ENCODE peak calls at places on chromosomes 6 and 20, in seven cellular contexts. J is body of pancreas, O is heart left ventricle, U is ovary, V is thyroid gland, D is A549, S is breast epithelium. X is an unnamed sample.

GRCh38 chr20:37804584-37805566 is 98.1 kb upstream of the VSTM2L start:
- DNase-seq in O (no peak), D (no peak), S (no peak), V (peak; percentile 3), J (peak; percentile 21), U (no peak), X (no peak)

GRCh38 chr20:49792006-49792405 is 20.6 kb upstream of the SLC9A8 start:
- DNase-seq in U (no peak), D (no peak), V (no peak), S (no peak), J (no peak), O (no peak), X (no peak)

GRCh38 chr6:65595540-65595939 is 111.5 kb downstream of the EYS start:
- DNase-seq in V (no peak), U (no peak), J (no peak), D (no peak), O (no peak), S (no peak), X (no peak)

GRCh38 chr20:7692478-7692877 is 247.8 kb downstream of the HAO1 start:
- DNase-seq in S (no peak), U (no peak), V (no peak), D (no peak), J (no peak), O (no peak), X (no peak)

GRCh38 chr6:158161566-158162254 is 6.4 kb downstream of the SERAC1 start:
- DNase-seq in J (no peak), O (no peak), D (no peak), S (no peak), U (no peak), V (no peak), X (no peak)

GRCh38 chr6:11358904-11359840 is 126.7 kb upstream of the NEDD9 start:
- DNase-seq in J (no peak), V (no peak), U (no peak), O (no peak), D (no peak), S (no peak), X (no peak)

GRCh38 chr6:43253401-43253800 is 10.1 kb downstream of the TTBK1 start:
- DNase-seq in O (no peak), S (no peak), V (no peak), J (no peak), U (no peak), D (no peak), X (no peak)

GRCh38 chr20:52427960-52428359 is 236.4 kb upstream of the ZFP64 start:
- DNase-seq in O (no peak), U (no peak), S (no peak), V (no peak), D (no peak), J (no peak), X (no peak)

GRCh38 chr20:57502331-57502700 is 22.6 kb downstream of the CTCFL start:
- DNase-seq in O (no peak), U (no peak), J (no peak), D (no peak), V (no peak), S (no peak), X (no peak)

GRCh38 chr6:30067460-30068139 is 602 bp downstream of the PPP1R11 start:
- DNase-seq in U (no peak), D (peak; percentile 58), S (no peak), O (no peak), J (no peak), V (no peak), X (no peak)

GRCh38 chr20:50193169-50193850 is 2.7 kb downstream of the CEBPB start:
- DNase-seq in D (no peak), O (no peak), S (no peak), J (peak; percentile 43), U (peak; percentile 53), V (peak; percentile 58), X (peak; percentile 76)

GRCh38 chr20:6887966-6888365 is 120.5 kb downstream of the BMP2 start:
- DNase-seq in S (no peak), D (no peak), J (no peak), V (no peak), U (no peak), O (no peak), X (no peak)

GRCh38 chr6:157036245-157036681 is 259.1 kb downstream of the ARID1B start:
- DNase-seq in U (no peak), J (peak; percentile 42), V (peak; percentile 70), D (no peak), S (peak; percentile 82), O (no peak), X (no peak)

GRCh38 chr20:31910071-31910803 is 39.8 kb downstream of the TTLL9 start:
- DNase-seq in V (no peak), J (no peak), U (no peak), S (no peak), D (no peak), O (no peak), X (peak; percentile 1)

GRCh38 chr6:160238234-160238633 is 20.4 kb downstream of the SLC22A2 start:
- DNase-seq in V (no peak), U (no peak), J (no peak), D (no peak), S (no peak), O (no peak), X (no peak)

GRCh38 chr6:97591955-97592354 is 308.9 kb upstream of the MMS22L start:
- DNase-seq in S (no peak), V (no peak), D (no peak), U (no peak), O (no peak), J (no peak), X (no peak)

GRCh38 chr20:1122388-1123315 is 4.2 kb downstream of the PSMF1 start:
- DNase-seq in S (peak; percentile 33), D (no peak), U (no peak), V (peak; percentile 26), J (peak; percentile 71), O (peak; percentile 36), X (no peak)

GRCh38 chr20:2643708-2644107 is 8.7 kb upstream of the NOP56 start:
- DNase-seq in S (no peak), O (no peak), D (no peak), V (no peak), U (no peak), J (no peak), X (no peak)

GRCh38 chr6:36095497-36096391 is 34.6 kb upstream of the MAPK13 start:
- DNase-seq in S (no peak), U (no peak), V (no peak), D (no peak), J (no peak), O (no peak), X (no peak)

GRCh38 chr6:86706449-86706848 is 230.9 kb upstream of the HTR1E start:
- DNase-seq in D (no peak), O (no peak), V (peak; percentile 11), S (no peak), U (no peak), J (no peak), X (no peak)

GRCh38 chr6:16337280-16337975 is 99.0 kb downstream of the GMPR start:
- DNase-seq in V (peak; percentile 54), J (peak; percentile 71), O (peak; percentile 95), U (peak; percentile 98), D (no peak), S (peak; percentile 80), X (peak; percentile 96)

GRCh38 chr6:154249499-154250298 is 106.9 kb downstream of the IPCEF1 start:
- DNase-seq in J (no peak), D (no peak), U (no peak), O (no peak), S (no peak), V (no peak), X (no peak)

GRCh38 chr6:82364087-82365010 is 732 bp downstream of the TPBG start:
- DNase-seq in J (peak; percentile 48), S (peak; percentile 35), D (peak; percentile 44), V (peak; percentile 72), U (peak; percentile 52), O (peak; percentile 57), X (peak; percentile 76)

GRCh38 chr6:109595998-109596397 is 95.0 kb downstream of the AK9 start:
- DNase-seq in J (peak; percentile 2), V (peak; percentile 17), D (no peak), O (no peak), U (no peak), S (no peak), X (no peak)

GRCh38 chr20:55103188-55103587 is 627.8 kb downstream of the DOK5 start:
- DNase-seq in S (no peak), V (no peak), D (no peak), O (no peak), J (no peak), U (no peak), X (no peak)

GRCh38 chr6:33977606-33978438 is 168.1 kb downstream of the GRM4 start:
- DNase-seq in U (no peak), J (no peak), V (no peak), D (no peak), O (no peak), S (no peak), X (no peak)

GRCh38 chr20:32880635-32881034 is 21.9 kb downstream of the EFCAB8 start:
- DNase-seq in U (no peak), S (no peak), J (no peak), D (no peak), O (no peak), V (no peak), X (no peak)

DNA sequence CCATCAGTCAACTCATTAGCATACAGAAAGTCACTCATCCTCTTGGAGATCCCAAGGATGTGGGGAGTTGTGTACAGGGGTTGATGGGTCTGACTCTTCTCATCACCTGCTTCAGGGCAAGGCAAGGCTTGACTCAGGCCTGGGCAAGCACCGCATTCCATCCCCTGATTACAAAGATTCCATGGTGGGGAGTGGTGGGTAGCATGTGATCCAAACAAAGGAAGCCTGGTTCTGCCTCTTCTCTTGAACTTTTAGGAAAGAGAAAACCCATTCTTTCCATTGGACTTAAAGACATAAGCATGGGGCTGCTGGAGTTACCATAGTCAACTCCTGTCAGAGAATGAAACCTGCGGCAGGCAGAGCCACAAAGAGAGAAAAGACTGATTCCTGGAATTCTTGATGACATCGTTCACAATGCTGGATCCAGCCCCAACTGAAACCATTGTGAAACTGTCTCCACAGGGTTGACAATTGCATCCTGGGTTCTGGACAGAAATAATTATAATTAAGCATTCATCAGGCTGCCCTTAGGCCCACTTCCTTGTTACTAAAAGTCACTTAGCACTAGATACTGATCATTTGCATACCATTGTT is 235.8 kb upstream of the KCNG1 start:
- DNase-seq in U (no peak), D (peak; percentile 5), V (no peak), S (peak; percentile 55), J (no peak), O (no peak), X (no peak)
- TF ChIP-seq POLR2A in U (no peak), D (no peak), V (no peak), S (no peak), J (no peak), O (no peak), X (no peak)

GRCh38 chr6:85361643-85362014 is 88.3 kb upstream of the NT5E start:
- DNase-seq in S (no peak), U (peak; percentile 37), V (no peak), D (no peak), O (no peak), J (no peak), X (no peak)
- H3K4me1 ChIP-seq in S (no peaks in the 10 kb centered on the region), U (peaks cover 2% of the 10 kb centered on the region), V (peaks cover 4% of the 10 kb centered on the region), D (peaks cover 44% of the 10 kb centered on the region), O (no peaks in the 10 kb centered on the region), J (peaks cover 5% of the 10 kb centered on the region), X (no peaks in the 10 kb centered on the region)

GRCh38 chr20:39800548-39800947 is 838.4 kb downstream of the DHX35 start:
- DNase-seq in S (no peak), J (peak; percentile 28), O (peak; percentile 18), V (peak; percentile 2), D (no peak), U (peak; percentile 34), X (peak; percentile 69)
- H3K27ac ChIP-seq in S (peak overlapping the region; percentile 38), J (no peak overlapping the region), O (peak overlapping the region; percentile 0), V (no peak overlapping the region), D (peak overlapping the region; percentile 16), U (no peak overlapping the region), X (peak overlapping the region; percentile 51)

GRCh38 chr6:26124550-26125014 is 37.4 kb downstream of the HFE start:
- DNase-seq in S (no peak), J (no peak), U (no peak), O (no peak), D (no peak), V (no peak), X (no peak)
- TF ChIP-seq POLR2A in S (no peak), J (no peak), U (no peak), O (no peak), D (no peak), V (no peak), X (no peak)